ENCODE peak calls at places on chromosomes 2 and 18, in four cellular contexts. C is left lung, M is fibroblast of the aortic adventitia, S is lung. T is an unnamed sample.

GRCh38 chr2:137168564-137168963 is 403.2 kb downstream of the THSD7B start:
- DNase-seq in C (no peak), M (peak; percentile 45), S (no peak), T (peak; percentile 23)

GRCh38 chr2:108998911-108999310 is 9.9 kb upstream of the EDAR start:
- DNase-seq in C (no peak), M (no peak), S (no peak), T (no peak)

GRCh38 chr2:17441790-17442189 is 76.5 kb downstream of the RAD51AP2 start:
- DNase-seq in C (no peak), M (no peak), S (no peak), T (no peak)

GRCh38 chr2:215668329-215668728 is 232.5 kb upstream of the FN1 start:
- DNase-seq in C (no peak), M (peak; percentile 83), S (no peak), T (no peak)

GRCh38 chr2:239378918-239379640 is 21.7 kb downstream of the HDAC4 start:
- DNase-seq in C (peak; percentile 64), M (no peak), S (no peak), T (no peak)

GRCh38 chr2:236045264-236046235 is 122.6 kb downstream of the GBX2 start:
- DNase-seq in C (no peak), M (no peak), S (no peak), T (no peak)

GRCh38 chr2:112712903-112713584 is 7.8 kb upstream of the NT5DC4 start:
- DNase-seq in C (no peak), M (peak; percentile 20), S (no peak), T (no peak)

GRCh38 chr2:224584111-224584764 is 925 bp downstream of the CUL3 start:
- DNase-seq in C (peak; percentile 83), M (peak; percentile 41), S (peak; percentile 47), T (no peak)

GRCh38 chr2:73979686-73980085 is 5.0 kb upstream of the TET3 start:
- DNase-seq in C (no peak), M (peak; percentile 90), S (no peak), T (no peak)

GRCh38 chr2:237733677-237734300 is 64.8 kb upstream of the RBM44 start:
- DNase-seq in C (no peak), M (no peak), S (no peak), T (peak; percentile 41)

GRCh38 chr2:113061896-113062770 is 3.1 kb downstream of the IL36RN start:
- DNase-seq in C (no peak), M (no peak), S (peak; percentile 25), T (peak; percentile 35)

GRCh38 chr2:13996527-13996926 is 636.0 kb upstream of the LRATD1 start:
- DNase-seq in C (no peak), M (no peak), S (no peak), T (no peak)

GRCh38 chr2:239374896-239375277 is 25.9 kb downstream of the HDAC4 start:
- DNase-seq in C (peak; percentile 41), M (no peak), S (no peak), T (no peak)

GRCh38 chr2:161150704-161151103 is 9.5 kb upstream of the TANK start:
- DNase-seq in C (no peak), M (no peak), S (no peak), T (no peak)

GRCh38 chr2:69767034-69767433 is 25.1 kb downstream of the ANXA4 start:
- DNase-seq in C (no peak), M (peak; percentile 91), S (no peak), T (no peak)

GRCh38 chr2:45312275-45312674 is 298.8 kb downstream of the SRBD1 start:
- DNase-seq in C (no peak), M (no peak), S (no peak), T (no peak)

GRCh38 chr2:51720826-51721225 is 688.9 kb upstream of the NRXN1 start:
- DNase-seq in C (no peak), M (peak; percentile 7), S (no peak), T (no peak)

GRCh38 chr2:175804130-175804529 is 197.9 kb downstream of the LNPK start:
- DNase-seq in C (no peak), M (no peak), S (no peak), T (no peak)

GRCh38 chr2:40877734-40878288 is 425.9 kb upstream of the SLC8A1 start:
- DNase-seq in C (no peak), M (no peak), S (no peak), T (no peak)

GRCh38 chr2:2324565-2325101 is 6.4 kb downstream of the MYT1L start:
- DNase-seq in C (no peak), M (no peak), S (no peak), T (no peak)

GRCh38 chr18:48320639-48320945 is 88.6 kb downstream of the ZBTB7C start:
- DNase-seq in C (no peak), M (no peak), S (no peak), T (no peak)

GRCh38 chr18:57175550-57175949 is 28.7 kb downstream of the BOD1L2 start:
- DNase-seq in C (no peak), M (no peak), S (no peak), T (no peak)

GRCh38 chr18:48640566-48641270 is 101.9 kb downstream of the CTIF start:
- DNase-seq in C (no peak), M (no peak), S (no peak), T (no peak)

GRCh38 chr2:98505311-98505808 is 60.7 kb downstream of the INPP4A start:
- DNase-seq in C (peak; percentile 86), M (no peak), S (no peak), T (no peak)

GRCh38 chr2:234630676-234631350 is 133.9 kb upstream of the ARL4C start:
- DNase-seq in C (no peak), M (peak; percentile 41), S (no peak), T (peak; percentile 41)
- H3K4me3 ChIP-seq in C (no peak overlapping the region), M (no peak overlapping the region), S (no peak overlapping the region), T (no peak overlapping the region)

GRCh38 chr2:85523906-85524566 is 14.9 kb upstream of the MAT2A start:
- DNase-seq in C (no peak), M (peak; percentile 64), S (no peak), T (no peak)

GRCh38 chr2:85525029-85525428 is 13.9 kb upstream of the MAT2A start:
- DNase-seq in C (no peak), M (no peak), S (no peak), T (no peak)

GRCh38 chr2:85524567-85524923 is 14.4 kb upstream of the MAT2A start:
- DNase-seq in C (no peak), M (no peak), S (no peak), T (no peak)

GRCh38 chr2:85527787-85528186 is 11.2 kb upstream of the MAT2A start:
- DNase-seq in C (no peak), M (no peak), S (no peak), T (no peak)

GRCh38 chr2:85525567-85525966 is 13.4 kb upstream of the MAT2A start:
- DNase-seq in C (no peak), M (no peak), S (no peak), T (no peak)
- H3K4me3 ChIP-seq in C (no peak overlapping the region), M (no peak overlapping the region), S (no peak overlapping the region), T (no peak overlapping the region)

DNA sequence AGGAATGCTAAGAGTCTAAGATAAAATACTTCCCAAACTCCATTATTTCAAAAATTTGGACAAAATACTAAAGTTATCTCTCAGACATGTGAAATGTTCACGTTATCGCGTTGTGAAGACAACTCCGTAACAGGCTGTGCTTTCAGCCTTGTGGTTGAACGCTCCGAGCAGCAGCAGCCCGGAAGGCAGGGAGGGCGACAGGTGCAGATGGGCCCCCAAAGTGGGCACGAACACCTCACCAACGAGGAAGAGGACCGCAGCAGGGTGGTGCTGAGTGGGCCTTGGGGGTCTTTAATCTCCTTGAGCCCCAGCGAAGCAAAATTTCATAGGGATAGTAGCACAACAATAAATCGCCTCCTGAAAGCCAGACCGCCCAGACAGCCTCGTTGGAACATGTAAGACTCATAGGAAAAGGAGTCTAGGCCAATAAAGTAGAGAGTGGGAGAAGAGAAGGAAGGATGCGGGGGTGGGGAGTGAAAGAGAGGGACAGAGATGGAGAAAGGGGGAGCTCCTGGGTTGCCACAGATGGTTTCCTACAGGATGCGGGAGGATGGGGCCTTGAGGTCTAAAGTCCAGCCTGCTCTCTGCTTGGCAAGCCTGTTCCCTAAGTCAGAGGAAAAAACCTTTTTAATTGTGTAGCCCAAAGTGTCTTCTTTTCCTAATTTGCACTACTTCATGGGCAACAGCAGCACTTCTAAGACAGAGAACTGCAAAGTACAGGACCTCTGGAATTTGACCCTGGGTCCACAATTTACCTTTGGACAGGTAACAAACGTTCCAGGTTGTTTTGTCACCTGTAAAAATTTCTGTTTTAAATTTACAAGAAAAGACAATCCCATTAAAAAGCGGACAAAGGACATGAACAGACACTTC is 1.3 kb upstream of the FAM110C start:
- DNase-seq in C (peak; percentile 43), M (no peak), S (no peak), T (no peak)
- H3K4me3 ChIP-seq in C (peak overlapping the region; percentile 50), M (no peak overlapping the region), S (no peak overlapping the region), T (no peak overlapping the region)

DNA sequence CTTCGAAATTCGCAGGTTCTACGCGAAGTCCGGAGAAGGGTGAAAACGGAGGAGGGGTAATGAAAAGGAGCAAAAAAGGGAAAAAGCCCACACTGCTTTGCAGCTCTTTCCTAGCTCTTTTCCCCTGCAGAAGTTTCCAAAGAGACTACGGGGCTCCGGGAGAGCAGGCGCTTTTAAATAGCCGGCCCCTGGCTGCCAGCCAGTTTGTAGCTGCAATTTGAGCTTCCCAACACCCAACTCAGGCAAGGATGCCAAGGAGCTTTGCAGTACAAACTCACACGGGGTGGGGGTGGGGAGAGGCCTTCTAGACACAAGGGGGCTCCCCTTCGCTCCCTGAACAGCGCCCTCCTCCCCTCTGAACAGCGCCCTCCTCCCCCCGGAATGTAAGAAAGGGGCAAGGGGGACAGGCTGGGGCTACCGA is at the start of gene IGFBP5:
- DNase-seq in C (no peak), M (peak; percentile 84), S (peak; percentile 76), T (no peak)
- H3K4me3 ChIP-seq in C (peak within 1 kb of the TSS; percentile 34), M (peak within 1 kb of the TSS; percentile 68), S (peak within 1 kb of the TSS; percentile 27), T (peak within 1 kb of the TSS; percentile 25)

GRCh38 chr2:33146112-33146511 is 199.4 kb downstream of the LTBP1 start:
- DNase-seq in C (no peak), M (peak; percentile 64), S (no peak), T (no peak)
- H3K4me3 ChIP-seq in C (no peak overlapping the region), M (peak overlapping the region; percentile 19), S (no peak overlapping the region), T (no peak overlapping the region)

GRCh38 chr2:105403785-105404698 is 5.2 kb upstream of the FHL2 start:
- DNase-seq in C (no peak), M (peak; percentile 90), S (no peak), T (peak; percentile 94)
- H3K4me3 ChIP-seq in C (no peak overlapping the region), M (no peak overlapping the region), S (no peak overlapping the region), T (no peak overlapping the region)

DNA sequence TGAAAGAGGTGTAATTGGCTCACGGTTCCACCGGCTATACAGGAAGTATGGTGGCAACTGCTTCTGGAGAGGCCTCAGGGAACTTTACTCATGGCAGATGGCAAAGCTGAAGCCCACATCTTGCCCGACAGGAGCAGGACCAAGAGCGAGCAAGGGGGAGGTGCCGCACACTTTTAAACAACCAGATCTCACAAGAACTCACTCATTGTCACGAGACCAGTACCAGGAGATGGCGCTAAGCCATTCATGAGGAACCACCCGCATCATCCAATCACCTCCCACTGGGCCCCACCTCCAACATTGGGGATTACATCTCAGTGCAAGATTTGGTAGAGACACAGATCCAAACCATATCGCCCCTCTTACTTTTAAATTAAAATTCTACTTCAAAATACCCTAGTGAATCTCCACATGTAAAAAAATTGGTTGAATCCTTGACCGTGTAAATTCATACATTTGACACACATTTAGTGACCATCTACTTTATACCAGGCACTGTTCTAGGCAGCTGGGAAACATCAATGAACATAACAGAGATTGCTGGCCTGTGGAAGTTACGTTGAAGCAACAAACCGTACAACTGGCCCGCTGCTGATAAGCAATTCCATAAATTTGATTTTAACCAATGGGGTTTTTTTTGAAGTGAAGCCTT is 87.6 kb downstream of the ALPK2 start:
- DNase-seq in C (no peak), M (no peak), S (no peak), T (peak; percentile 52)
- H3K4me3 ChIP-seq in C (no peak overlapping the region), M (no peak overlapping the region), S (no peak overlapping the region), T (no peak overlapping the region)

T was measured in SJSA1.